ENCODE peak calls at places on chromosomes 13 and 19, in six cellular contexts. G, U, Q, F, K and B are unnamed samples. For H3K9me3 and H3K27me3, the result is how much of the 10 kb centered on the place peaks cover.

GRCh38 chr19:30375651-30376050 is 3.5 kb downstream of the ZNF536 start:
- DNase-seq in Q (no peak), U (no peak), F (no peak), G (no peak), K (no peak), B (no peak)

GRCh38 chr13:98961204-98962105 is 16.4 kb downstream of the DOCK9 start:
- DNase-seq in Q (no peak), U (no peak), F (no peak), G (no peak), K (no peak), B (no peak)

GRCh38 chr13:113209336-113209879 is at the start of gene CUL4A:
- DNase-seq in F (peak), U (peak), G (peak), Q (peak), K (peak), B (peak)

GRCh38 chr13:46751811-46752635 is 44.9 kb downstream of the ESD start:
- DNase-seq in F (no peak), Q (no peak), G (no peak), K (no peak), U (no peak), B (no peak)

GRCh38 chr19:18408053-18408476 is 10.6 kb upstream of the LRRC25 start:
- DNase-seq in U (no peak), F (no peak), Q (peak), K (no peak), G (no peak), B (peak)

GRCh38 chr19:38561658-38562057 is 56.1 kb downstream of the MAP4K1 start:
- DNase-seq in G (no peak), U (no peak), K (no peak), F (no peak), Q (no peak), B (peak)

GRCh38 chr19:1271528-1272422 is 2.6 kb downstream of the CIRBP start:
- DNase-seq in Q (no peak), U (no peak), G (peak), K (no peak), F (no peak), B (peak)

GRCh38 chr19:3285647-3286176 is 61.3 kb downstream of the CELF5 start:
- DNase-seq in U (no peak), G (no peak), Q (no peak), K (no peak), F (no peak), B (no peak)

GRCh38 chr13:46648166-46648607 is 95.2 kb downstream of the LRCH1 start:
- DNase-seq in F (no peak), G (no peak), U (no peak), Q (no peak), K (no peak), B (no peak)

GRCh38 chr19:53246498-53246897 is 8.2 kb downstream of the ZNF677 start:
- DNase-seq in U (no peak), F (no peak), G (no peak), Q (no peak), K (no peak), B (no peak)

GRCh38 chr13:36332986-36333385 is 13.2 kb downstream of the SPART start:
- DNase-seq in G (no peak), F (no peak), K (no peak), U (no peak), Q (no peak), B (no peak)

GRCh38 chr13:75385708-75386083 is 96.3 kb downstream of the TBC1D4 start:
- DNase-seq in U (no peak), F (no peak), Q (no peak), K (no peak), G (no peak), B (no peak)

GRCh38 chr19:46009530-46010510 is 13.0 kb downstream of the PGLYRP1 start:
- DNase-seq in K (peak), F (no peak), G (peak), Q (peak), U (peak), B (peak)

DNA sequence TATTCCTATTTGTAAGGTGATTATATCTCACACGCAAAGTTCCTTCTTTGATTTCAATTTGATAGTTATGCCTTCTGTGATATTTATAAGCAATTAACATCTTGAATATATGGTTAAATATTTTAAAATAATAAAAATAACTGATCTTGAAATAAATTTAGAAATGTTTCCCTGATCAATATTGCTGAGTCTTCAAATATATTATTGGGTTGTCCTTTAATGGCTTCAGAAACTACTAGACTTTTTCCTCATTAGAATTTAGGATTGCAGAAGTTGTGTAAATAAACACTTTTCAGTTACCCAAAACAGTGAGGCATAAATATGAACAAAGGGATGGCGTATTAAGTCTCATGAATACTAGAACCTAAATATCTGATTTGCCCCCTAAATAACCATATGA is 252.3 kb upstream of the PRR20A start:
- DNase-seq in Q (no peak), U (no peak), K (no peak), F (no peak), G (no peak), B (no peak)
- TF ChIP-seq CTCF in Q (no peak), U (no peak), K (no peak), F (no peak), G (no peak), B (no peak)

GRCh38 chr19:27722625-27723024 is 1490.3 kb downstream of the UQCRFS1 start:
- DNase-seq in F (no peak), U (no peak), K (no peak), G (no peak), Q (no peak), B (no peak)
- H3K9me3 ChIP-seq in F (under half), U (under half), K (half or more), G (under half), Q (under half), B (half or more)

GRCh38 chr19:13054605-13055212 is 47.9 kb downstream of the LYL1 start:
- DNase-seq in K (no peak), F (no peak), U (no peak), Q (no peak), G (no peak), B (no peak)
- H3K27me3 ChIP-seq in K (under half), F (under half), U (under half), Q (under half), G (under half), B (under half)

DNA sequence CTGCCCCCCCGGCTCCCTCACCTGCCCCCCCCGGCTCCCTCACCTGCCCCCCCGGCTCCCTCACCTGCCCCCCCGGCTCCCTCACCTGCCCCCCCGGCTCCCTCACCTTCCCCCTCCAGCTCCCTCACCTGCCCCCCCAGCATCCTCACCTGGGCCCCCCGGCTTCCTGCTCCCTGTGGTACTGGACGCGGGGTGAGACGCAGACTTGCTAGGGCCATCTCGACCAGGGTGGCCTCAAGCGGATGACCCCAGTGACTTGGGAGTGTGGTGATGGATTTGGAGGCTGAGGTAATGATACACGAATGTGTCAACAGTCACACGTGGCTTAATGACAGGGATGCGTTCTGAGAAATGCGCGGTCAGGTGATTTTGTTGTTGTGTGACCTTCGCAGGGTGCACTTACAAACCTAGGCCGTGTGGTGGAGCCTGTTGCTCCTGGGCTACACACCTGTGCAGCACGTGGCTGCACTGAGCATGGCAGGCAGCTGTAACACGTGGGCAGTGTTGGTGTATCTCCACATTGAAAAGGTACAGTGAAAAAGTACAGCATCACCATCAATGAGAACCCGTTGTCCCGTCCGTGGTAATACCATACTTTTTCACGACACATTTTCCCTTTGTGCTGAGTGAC is 197.8 kb downstream of the TEX29 start:
- DNase-seq in K (no peak), F (no peak), U (no peak), Q (no peak), G (no peak), B (no peak)
- TF ChIP-seq CTCF in K (no peak), F (no peak), U (no peak), Q (no peak), G (no peak), B (no peak)

GRCh38 chr19:23914402-23915286 is at the start of gene ZNF726:
- DNase-seq in G (peak), U (peak), F (peak), K (peak), Q (peak), B (peak)
- H3K9me3 ChIP-seq in G (under half), U (under half), F (under half), K (under half), Q (under half), B (under half)

GRCh38 chr13:25170554-25171107 is 1.5 kb downstream of the AMER2 start:
- DNase-seq in F (no peak), G (no peak), Q (no peak), K (no peak), U (no peak), B (no peak)
- H3K27me3 ChIP-seq in F (half or more), G (under half), Q (half or more), K (under half), U (under half), B (half or more)

GRCh38 chr19:8250596-8250995 is 41.4 kb downstream of the CERS4 start:
- DNase-seq in U (no peak), G (no peak), F (no peak), K (no peak), Q (no peak), B (no peak)

GRCh38 chr19:8248348-8249328 is 39.5 kb downstream of the CERS4 start:
- DNase-seq in G (no peak), U (no peak), Q (no peak), K (no peak), F (no peak), B (no peak)

GRCh38 chr19:8253678-8254077 is 44.5 kb downstream of the CERS4 start:
- DNase-seq in Q (no peak), F (no peak), U (no peak), G (no peak), K (no peak), B (no peak)

GRCh38 chr19:8252922-8253589 is 43.9 kb downstream of the CERS4 start:
- DNase-seq in K (peak), U (peak), F (peak), Q (peak), G (peak), B (peak)

DNA sequence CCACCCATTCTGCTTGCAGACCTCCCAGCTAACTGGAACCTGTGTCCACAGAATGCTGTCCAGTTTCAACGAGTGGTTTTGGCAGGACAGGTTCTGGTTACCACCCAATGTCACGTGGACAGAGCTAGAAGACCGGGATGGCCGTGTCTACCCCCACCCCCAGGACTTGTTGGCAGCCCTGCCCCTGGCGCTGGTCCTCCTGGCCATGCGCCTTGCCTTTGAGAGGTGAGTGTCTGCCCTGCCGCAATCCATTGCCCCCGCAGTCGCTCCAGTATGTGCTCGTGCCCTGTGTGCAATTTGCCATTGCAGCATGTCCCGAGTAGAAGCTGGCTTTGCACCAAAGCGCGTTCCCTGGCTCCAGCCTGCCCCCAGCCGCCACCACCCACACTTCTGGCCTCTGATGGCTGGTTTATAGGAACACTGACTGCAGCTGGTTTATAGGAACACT is 41.9 kb downstream of the CERS4 start:
- DNase-seq in G (peak), K (peak), U (peak), F (peak), Q (peak), B (peak)
- TF ChIP-seq CTCF in G (no peak), K (no peak), U (no peak), F (no peak), Q (peak), B (no peak)